ENCODE peak calls at places on chromosomes 12 and 14, in five cellular contexts. T is K562, Q is fibroblast of the aortic adventitia, P is AG10803, Y is RWPE2. V is an unnamed sample.

GRCh38 chr12:127670796-127671195 is 596.2 kb upstream of the TMEM132C start:
- DNase-seq in T (no peak), Q (no peak), P (no peak), Y (no peak), V (no peak)

GRCh38 chr12:95574799-95575452 is 23.6 kb upstream of the USP44 start:
- DNase-seq in T (peak; percentile 22), Q (peak; percentile 61), P (peak; percentile 54), Y (no peak), V (no peak)

GRCh38 chr12:131141483-131141882 is 187.8 kb downstream of the ADGRD1 start:
- DNase-seq in T (no peak), Q (no peak), P (no peak), Y (no peak), V (no peak)

GRCh38 chr12:591571-592505 is 71.4 kb downstream of the NINJ2 start:
- DNase-seq in T (peak; percentile 93), Q (no peak), P (no peak), Y (no peak), V (no peak)

GRCh38 chr14:77303417-77304156 is 17.1 kb downstream of the POMT2 start:
- DNase-seq in T (peak; percentile 39), Q (peak; percentile 86), P (peak; percentile 92), Y (no peak), V (no peak)

GRCh38 chr12:100908501-100908900 is 113.9 kb downstream of the ANO4 start:
- DNase-seq in T (no peak), Q (peak; percentile 84), P (peak; percentile 82), Y (no peak), V (no peak)

GRCh38 chr12:32768518-32768917 is 12.8 kb upstream of the YARS2 start:
- DNase-seq in T (no peak), Q (no peak), P (no peak), Y (no peak), V (no peak)

GRCh38 chr12:27588786-27589185 is 64.8 kb downstream of the PPFIBP1 start:
- DNase-seq in T (no peak), Q (no peak), P (no peak), Y (no peak), V (no peak)

GRCh38 chr14:74955229-74955999 is at the start of gene PGF:
- DNase-seq in T (peak; percentile 80), Q (no peak), P (peak; percentile 40), Y (peak; percentile 84), V (peak; percentile 50)

GRCh38 chr12:117140397-117141096 is 41.3 kb upstream of the TESC start:
- DNase-seq in T (no peak), Q (no peak), P (no peak), Y (no peak), V (no peak)

GRCh38 chr14:53452005-53452678 is 299.0 kb upstream of the DDHD1 start:
- DNase-seq in T (no peak), Q (no peak), P (no peak), Y (no peak), V (no peak)

GRCh38 chr12:6603095-6603567 is 4.0 kb downstream of the CHD4 start:
- DNase-seq in T (no peak), Q (peak; percentile 34), P (no peak), Y (no peak), V (no peak)

GRCh38 chr12:45568808-45569207 is 160.7 kb upstream of the ARID2 start:
- DNase-seq in T (no peak), Q (no peak), P (no peak), Y (no peak), V (no peak)

GRCh38 chr12:115338566-115339294 is 654.8 kb upstream of the TBX3 start:
- DNase-seq in T (no peak), Q (no peak), P (no peak), Y (no peak), V (no peak)

GRCh38 chr12:84161296-84161695 is 751.3 kb downstream of the SLC6A15 start:
- DNase-seq in T (no peak), Q (no peak), P (peak; percentile 61), Y (no peak), V (no peak)

GRCh38 chr12:19648173-19648572 is 208.9 kb downstream of the AEBP2 start:
- DNase-seq in T (no peak), Q (no peak), P (peak; percentile 29), Y (no peak), V (no peak)

GRCh38 chr12:121789233-121789781 is 4.2 kb downstream of the RHOF start:
- DNase-seq in T (no peak), Q (no peak), P (no peak), Y (no peak), V (peak; percentile 56)

GRCh38 chr12:54251667-54252284 is 28.1 kb downstream of the CBX5 start:
- DNase-seq in T (peak; percentile 58), Q (peak; percentile 73), P (peak; percentile 56), Y (no peak), V (no peak)

GRCh38 chr14:76313303-76313702 is 62.6 kb upstream of the ESRRB start:
- DNase-seq in T (no peak), Q (no peak), P (no peak), Y (peak; percentile 32), V (no peak)

GRCh38 chr14:77007339-77007974 is 21.1 kb downstream of the IRF2BPL start:
- DNase-seq in T (no peak), Q (no peak), P (no peak), Y (no peak), V (no peak)

GRCh38 chr14:103819503-103820307 is 27.7 kb downstream of the PPP1R13B start:
- DNase-seq in T (no peak), Q (peak; percentile 70), P (peak; percentile 20), Y (no peak), V (no peak)

GRCh38 chr12:15220451-15220850 is 766 bp downstream of the RERG start:
- DNase-seq in T (no peak), Q (no peak), P (no peak), Y (no peak), V (no peak)

GRCh38 chr14:74637184-74637562 is 25.1 kb upstream of the LTBP2 start:
- DNase-seq in T (no peak), Q (no peak), P (no peak), Y (no peak), V (no peak)

GRCh38 chr14:46048127-46048526 is 603.5 kb downstream of the RPL10L start:
- DNase-seq in T (no peak), Q (no peak), P (peak; percentile 3), Y (no peak), V (no peak)

GRCh38 chr12:44015333-44015941 is 179.6 kb downstream of the TMEM117 start:
- DNase-seq in T (peak; percentile 24), Q (peak; percentile 81), P (peak; percentile 67), Y (no peak), V (no peak)

GRCh38 chr14:76421662-76422061 is 45.7 kb downstream of the ESRRB start:
- DNase-seq in T (no peak), Q (no peak), P (no peak), Y (no peak), V (no peak)

GRCh38 chr14:75277000-75277795 is 1.4 kb upstream of the FOS start:
- DNase-seq in T (peak; percentile 84), Q (peak; percentile 85), P (peak; percentile 93), Y (peak; percentile 90), V (peak; percentile 67)

GRCh38 chr12:126385785-126386184 is 1320.5 kb downstream of the AACS start:
- DNase-seq in T (no peak), Q (peak; percentile 94), P (peak; percentile 36), Y (no peak), V (no peak)

GRCh38 chr12:20125259-20125919 is 242.9 kb upstream of the PDE3A start:
- DNase-seq in T (no peak), Q (peak; percentile 62), P (peak; percentile 21), Y (no peak), V (no peak)

GRCh38 chr12:95173392-95174251 is 43.6 kb downstream of the FGD6 start:
- DNase-seq in T (peak; percentile 27), Q (peak; percentile 93), P (peak; percentile 73), Y (peak; percentile 66), V (no peak)

GRCh38 chr12:26233620-26234019 is 38.2 kb downstream of the SSPN start:
- DNase-seq in T (no peak), Q (peak; percentile 26), P (peak; percentile 66), Y (no peak), V (no peak)

GRCh38 chr12:22935501-22935900 is 310.5 kb downstream of the ETNK1 start:
- DNase-seq in T (no peak), Q (no peak), P (peak; percentile 8), Y (no peak), V (no peak)

GRCh38 chr14:105999361-106000028 is 473.1 kb downstream of the TMEM121 start:
- DNase-seq in T (peak; percentile 23), Q (no peak), P (peak; percentile 3), Y (no peak), V (peak; percentile 25)
- TF ChIP-seq CTCF in T (peak; percentile 78), Q (peak; percentile 36), P (peak; percentile 18), Y (peak; percentile 13), V (no peak)

DNA sequence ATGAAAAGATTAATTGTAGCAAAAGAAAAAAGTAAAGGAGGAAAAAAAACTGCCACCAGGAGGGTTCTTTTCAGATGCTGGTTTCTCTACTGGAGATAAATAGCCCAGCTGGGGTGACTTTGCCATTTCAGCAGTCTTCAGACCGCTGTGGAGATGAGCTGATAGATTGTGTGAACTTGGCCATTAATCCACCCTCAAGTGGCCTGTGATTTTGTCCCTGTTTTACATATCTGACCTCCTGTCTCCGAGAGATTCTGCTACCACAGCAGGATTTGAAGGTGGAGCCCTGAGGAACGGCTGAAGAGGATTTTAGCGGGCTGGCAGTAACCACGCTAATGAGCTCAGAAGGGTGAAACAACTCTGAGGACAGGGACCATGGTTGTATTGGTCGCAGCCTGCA is 72.7 kb downstream of the WSCD2 start:
- DNase-seq in T (no peak), Q (no peak), P (no peak), Y (no peak), V (no peak)
- TF ChIP-seq CTCF in T (no peak), Q (no peak), P (no peak), Y (no peak), V (no peak)

DNA sequence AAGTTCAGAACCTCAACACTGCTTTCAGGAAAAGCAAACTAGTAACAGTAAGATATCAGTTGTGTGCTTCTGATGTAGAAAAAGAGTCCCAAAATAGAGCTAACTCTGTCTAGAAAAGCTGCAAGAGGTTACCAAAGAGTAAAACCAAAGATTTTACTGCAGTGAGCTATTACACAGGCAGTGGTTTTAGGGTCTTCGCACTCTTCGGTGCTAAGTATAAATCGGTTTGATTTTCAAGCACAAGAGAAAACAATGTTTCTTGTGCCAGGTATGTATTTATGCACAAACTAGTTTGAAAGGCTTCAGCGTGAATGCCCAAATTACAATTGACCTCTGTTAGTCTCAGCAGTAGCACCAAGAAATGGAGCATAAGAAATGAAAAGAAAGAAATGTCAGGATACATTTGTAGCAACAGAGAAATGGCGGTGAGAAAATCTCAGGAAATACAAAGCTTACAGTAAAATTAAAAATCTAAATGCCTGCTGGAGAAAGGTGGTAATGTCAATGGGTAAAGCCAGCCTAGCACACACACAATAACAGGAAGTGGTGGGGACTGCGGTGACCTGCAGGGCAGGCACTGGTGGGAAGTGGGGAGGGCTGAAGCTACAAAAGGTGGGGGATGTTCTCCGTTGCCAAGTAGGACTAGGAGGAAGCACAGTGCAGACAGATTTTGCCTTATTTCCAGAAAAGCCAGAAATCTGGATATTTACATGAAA is 18.0 kb upstream of the DYRK2 start:
- DNase-seq in T (no peak), Q (no peak), P (no peak), Y (no peak), V (peak; percentile 47)
- TF ChIP-seq CTCF in T (no peak), Q (no peak), P (no peak), Y (no peak), V (no peak)

DNA sequence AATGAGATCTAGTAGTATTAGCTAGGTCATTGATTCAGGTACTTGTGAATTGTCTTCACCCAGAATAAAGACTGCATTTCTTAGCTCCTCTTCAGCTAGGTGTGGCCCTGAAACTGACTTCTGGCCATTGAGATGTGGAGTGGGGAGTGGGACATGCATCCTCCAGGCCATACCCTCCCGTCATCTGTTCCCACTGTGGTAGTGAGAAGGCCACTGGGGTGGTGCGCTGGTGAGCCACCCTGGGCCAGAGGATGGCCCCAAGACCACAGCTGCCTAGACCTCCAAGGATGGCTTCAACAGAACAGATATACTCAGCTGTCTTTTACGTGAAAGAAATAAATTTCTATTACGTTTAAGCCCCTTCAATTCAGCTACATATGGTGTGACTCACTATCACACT is 36.5 kb downstream of the TRIM9 start:
- DNase-seq in T (no peak), Q (no peak), P (no peak), Y (no peak), V (no peak)
- TF ChIP-seq CTCF in T (no peak), Q (no peak), P (no peak), Y (no peak), V (no peak)